ENCODE peak calls at places on chromosomes 2 and 18, in four cellular contexts. D is activated CD8-positive, alpha-beta memory T cell treated with anti-CD3 and anti-CD28 coated beads, Interleukin-2, amount 50 U/mL, for 4 hours; G is effector memory CD8-positive, alpha-beta T cell; O is KG1. I is an unnamed sample.

GRCh38 chr2:238027591-238028415 is 33.0 kb upstream of the SCLY start:
- DNase-seq in G (no peak), O (no peak), D (no peak), I (no peak)

GRCh38 chr18:22831441-22831904 is 101.7 kb upstream of the RBBP8 start:
- DNase-seq in O (no peak), G (no peak), D (no peak), I (peak; percentile 61)

GRCh38 chr2:18404708-18405107 is 155.7 kb downstream of the RDH14 start:
- DNase-seq in D (no peak), O (no peak), G (no peak), I (no peak)

GRCh38 chr2:238898534-238899281 is 50.8 kb downstream of the TWIST2 start:
- DNase-seq in O (no peak), G (no peak), D (no peak), I (no peak)

GRCh38 chr2:103367877-103368276 is 606.0 kb downstream of the TMEM182 start:
- DNase-seq in D (no peak), G (no peak), O (no peak), I (no peak)

GRCh38 chr2:192029089-192029488 is 165.6 kb downstream of the TMEFF2 start:
- DNase-seq in G (no peak), D (no peak), O (no peak), I (no peak)

GRCh38 chr18:52160652-52161051 is 179.3 kb upstream of the DCC start:
- DNase-seq in G (no peak), D (no peak), O (no peak), I (peak; percentile 43)

GRCh38 chr2:154836622-154837021 is 138.1 kb downstream of the KCNJ3 start:
- DNase-seq in O (no peak), D (no peak), G (no peak), I (no peak)

GRCh38 chr2:17813015-17813741 is 3.1 kb upstream of the MSGN1 start:
- DNase-seq in D (no peak), G (no peak), O (no peak), I (no peak)

GRCh38 chr2:101540518-101540917 is 65.6 kb upstream of the RFX8 start:
- DNase-seq in G (no peak), O (no peak), D (no peak), I (no peak)

GRCh38 chr2:203814661-203815540 is 52.7 kb upstream of the CTLA4 start:
- DNase-seq in O (peak; percentile 61), D (peak; percentile 38), G (peak; percentile 27), I (peak; percentile 88)

GRCh38 chr2:37322368-37322767 is 2.3 kb downstream of the PRKD3 start:
- DNase-seq in D (no peak), G (no peak), O (no peak), I (peak; percentile 18)

GRCh38 chr2:197571622-197572271 is 55.9 kb downstream of the MOB4 start:
- DNase-seq in O (no peak), D (no peak), G (no peak), I (peak; percentile 26)

I was measured in astrocyte of the hippocampus.